ENCODE peak calls at places on chromosomes 5 and 9, in four cellular contexts. N is HL-60, I is K562, K is H1. S is an unnamed sample.

GRCh38 chr9:22160235-22160634 is 151.1 kb upstream of the CDKN2B start:
- DNase-seq in N (no peak), I (no peak), K (no peak), S (no peak)

GRCh38 chr5:73822989-73823339 is 197.0 kb downstream of the ARHGEF28 start:
- DNase-seq in N (no peak), I (no peak), K (no peak), S (no peak)

GRCh38 chr9:110048976-110049698 is 158.8 kb downstream of the C9orf152 start:
- DNase-seq in N (no peak), I (no peak), K (no peak), S (peak)

GRCh38 chr5:62731011-62731410 is 152.4 kb downstream of the LRRC70 start:
- DNase-seq in N (peak), I (no peak), K (no peak), S (no peak)

GRCh38 chr5:95281211-95281610 is 3.7 kb downstream of the MCTP1 start:
- DNase-seq in N (no peak), I (no peak), K (no peak), S (no peak)

GRCh38 chr5:134567651-134568338 is 42.3 kb downstream of the JADE2 start:
- DNase-seq in N (peak), I (no peak), K (no peak), S (no peak)

GRCh38 chr9:36940881-36941280 is 93.2 kb downstream of the PAX5 start:
- DNase-seq in N (no peak), I (no peak), K (no peak), S (no peak)

GRCh38 chr9:105188746-105189145 is 55.7 kb upstream of the SLC44A1 start:
- DNase-seq in N (peak), I (no peak), K (no peak), S (no peak)

GRCh38 chr9:110452227-110452801 is 114.7 kb upstream of the TXNDC8 start:
- DNase-seq in N (no peak), I (no peak), K (no peak), S (no peak)

GRCh38 chr9:35237303-35237702 is 75.5 kb downstream of the UNC13B start:
- DNase-seq in N (no peak), I (no peak), K (no peak), S (no peak)

GRCh38 chr9:93300585-93301081 is 116.7 kb downstream of the WNK2 start:
- DNase-seq in N (no peak), I (peak), K (no peak), S (peak)

DNA sequence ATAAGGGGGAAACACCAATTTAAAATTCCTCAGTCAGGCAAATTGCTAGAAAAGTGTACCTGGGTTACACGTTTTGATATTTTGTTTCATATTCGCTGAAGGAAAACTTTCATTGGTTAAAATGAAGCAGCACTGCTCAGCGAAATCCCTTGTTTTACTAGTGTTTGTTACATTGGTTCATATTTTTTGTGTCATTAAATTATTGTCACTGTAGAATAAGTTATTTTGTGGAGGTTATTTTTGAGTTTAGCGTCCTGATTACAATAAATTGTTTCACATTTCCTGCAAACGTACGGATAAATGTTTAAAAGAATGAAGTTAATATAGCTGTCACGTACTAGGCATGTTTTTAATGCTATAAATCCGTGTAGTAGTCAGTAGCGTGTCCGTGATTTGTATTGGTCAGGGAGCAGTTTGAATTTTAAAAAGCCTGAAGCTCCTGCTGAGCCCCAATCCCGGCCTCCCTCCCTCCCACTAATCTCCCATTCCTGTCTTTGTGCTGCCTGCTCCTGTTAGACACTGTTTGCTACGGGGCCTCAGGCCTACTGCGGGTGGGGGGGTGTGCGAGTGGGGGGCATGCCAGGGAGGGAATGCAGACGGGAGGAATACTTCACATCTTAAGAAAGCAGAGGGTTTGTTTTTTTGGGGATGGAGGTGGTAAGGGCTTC is 2.0 kb downstream of the NIPBL start:
- DNase-seq in N (no peak), I (peak), K (no peak), S (peak)
- TF ChIP-seq GABPA in N (no peak), I (peak), K (no peak), S (no peak)

DNA sequence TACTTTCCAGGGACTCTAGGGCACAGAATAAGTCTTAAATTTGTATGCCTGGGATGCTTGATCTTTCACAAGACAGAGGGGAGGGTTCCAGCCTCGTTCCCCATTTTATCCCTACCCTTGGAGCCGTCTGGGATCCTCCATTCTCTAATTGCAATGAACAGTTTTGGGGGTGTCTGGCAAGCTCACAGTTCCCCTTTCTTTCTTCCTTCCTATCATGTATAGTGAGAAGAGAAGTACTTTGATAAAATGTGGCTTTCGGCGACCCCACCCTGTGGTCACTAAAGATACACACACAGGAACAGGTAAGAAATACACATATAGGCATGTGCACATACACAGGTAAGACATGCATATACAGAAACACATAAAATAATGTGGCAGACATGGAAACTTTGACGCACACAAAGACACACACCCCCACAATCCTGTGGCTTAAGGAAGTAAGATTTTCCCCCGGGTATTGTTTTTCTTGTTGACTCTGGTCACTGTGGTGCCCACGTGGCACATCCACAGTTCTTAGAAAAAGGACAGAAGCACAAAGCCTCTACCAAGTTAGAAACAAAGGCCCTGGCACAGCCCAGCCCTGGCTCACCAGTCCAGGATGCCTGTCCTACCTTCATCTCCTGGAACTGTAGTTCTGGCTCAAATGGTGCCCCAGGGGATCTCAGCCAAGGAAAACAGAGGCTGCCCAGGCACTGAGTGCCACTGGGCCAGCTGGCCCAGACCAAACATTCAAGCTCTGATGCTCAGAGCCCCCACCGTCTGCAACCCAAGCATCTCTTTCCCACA is 6.3 kb upstream of the SMU1 start:
- DNase-seq in N (peak), I (no peak), K (no peak), S (no peak)
- TF ChIP-seq GABPA in N (no peak), I (no peak), K (no peak), S (no peak)

DNA sequence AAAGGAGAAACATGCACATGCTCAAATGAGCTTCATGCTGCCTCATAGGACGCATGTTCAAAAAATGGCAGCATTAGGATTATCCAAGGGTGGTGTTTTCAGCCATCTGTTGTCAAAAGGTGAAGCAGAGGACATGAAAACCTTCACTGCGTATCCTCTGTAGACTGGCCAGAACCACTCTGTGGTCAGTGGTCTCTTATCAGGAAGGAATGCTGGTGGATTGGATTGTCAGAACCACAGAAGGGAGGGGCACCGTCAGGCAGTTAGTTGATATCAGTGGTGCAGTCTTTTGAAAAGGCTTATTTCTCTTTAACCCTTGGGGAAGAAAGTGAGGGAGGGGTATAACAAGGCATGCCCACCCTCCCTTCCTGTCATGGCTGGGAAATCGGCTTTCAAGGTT is 100.1 kb downstream of the FBXL7 start:
- DNase-seq in N (no peak), I (no peak), K (no peak), S (no peak)
- TF ChIP-seq GABPA in N (no peak), I (no peak), K (no peak), S (no peak)

GRCh38 chr5:34480810-34481528 is 175.2 kb upstream of the RAI14 start:
- DNase-seq in N (no peak), I (no peak), K (no peak), S (no peak)

GRCh38 chr5:34486160-34486765 is 169.9 kb upstream of the RAI14 start:
- DNase-seq in N (peak), I (peak), K (no peak), S (peak)

GRCh38 chr5:34484591-34485228 is 171.4 kb upstream of the RAI14 start:
- DNase-seq in N (no peak), I (no peak), K (no peak), S (no peak)

GRCh38 chr5:34484190-34484589 is 171.9 kb upstream of the RAI14 start:
- DNase-seq in N (no peak), I (no peak), K (no peak), S (no peak)

GRCh38 chr5:34483442-34484033 is 172.6 kb upstream of the RAI14 start:
- DNase-seq in N (no peak), I (no peak), K (no peak), S (no peak)
- TF ChIP-seq GABPA in N (no peak), I (no peak), K (no peak), S (no peak)

DNA sequence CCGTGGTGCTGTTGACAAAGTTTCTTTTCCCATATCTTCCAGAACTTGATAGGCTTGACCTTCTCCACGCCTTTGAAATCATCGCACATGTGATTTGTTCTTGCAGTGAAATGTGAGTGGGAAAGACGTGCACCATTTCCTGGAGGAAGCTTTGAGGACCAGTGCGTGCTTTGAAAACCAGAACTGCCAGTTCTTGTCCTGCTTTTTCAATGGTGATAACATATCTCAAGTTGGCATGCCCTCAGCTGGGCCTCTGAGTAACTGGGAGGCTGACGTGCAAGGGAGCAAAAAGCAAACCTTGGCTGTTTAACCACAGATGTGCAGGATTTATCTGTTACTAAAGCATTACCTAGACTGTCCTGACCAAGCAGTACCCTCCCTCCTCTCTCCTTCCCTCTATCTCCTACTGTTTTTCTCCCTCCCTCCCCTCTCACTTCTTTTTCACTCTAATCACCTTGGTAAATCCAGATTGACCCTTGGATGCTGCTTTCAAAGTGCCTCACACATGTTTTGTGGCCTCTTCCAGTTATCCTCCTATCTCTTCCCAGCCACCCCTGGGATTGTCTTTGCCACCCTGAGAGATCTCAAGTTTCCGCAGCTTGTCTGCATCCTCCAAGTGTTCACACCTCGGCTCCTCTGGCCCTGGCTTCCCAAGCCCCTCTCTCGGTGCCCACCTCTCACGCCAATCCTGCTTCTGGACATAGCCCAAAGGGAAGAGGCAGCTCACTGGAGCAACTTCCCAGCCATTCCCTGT is 198.2 kb downstream of the ERCC6L2 start:
- DNase-seq in N (peak), I (no peak), K (no peak), S (no peak)
- TF ChIP-seq GABPA in N (no peak), I (no peak), K (no peak), S (no peak)

GRCh38 chr5:151094054-151094858 is 13.4 kb upstream of the TNIP1 start:
- DNase-seq in N (no peak), I (no peak), K (no peak), S (no peak)
- TF ChIP-seq GABPA in N (no peak), I (no peak), K (no peak), S (no peak)

DNA sequence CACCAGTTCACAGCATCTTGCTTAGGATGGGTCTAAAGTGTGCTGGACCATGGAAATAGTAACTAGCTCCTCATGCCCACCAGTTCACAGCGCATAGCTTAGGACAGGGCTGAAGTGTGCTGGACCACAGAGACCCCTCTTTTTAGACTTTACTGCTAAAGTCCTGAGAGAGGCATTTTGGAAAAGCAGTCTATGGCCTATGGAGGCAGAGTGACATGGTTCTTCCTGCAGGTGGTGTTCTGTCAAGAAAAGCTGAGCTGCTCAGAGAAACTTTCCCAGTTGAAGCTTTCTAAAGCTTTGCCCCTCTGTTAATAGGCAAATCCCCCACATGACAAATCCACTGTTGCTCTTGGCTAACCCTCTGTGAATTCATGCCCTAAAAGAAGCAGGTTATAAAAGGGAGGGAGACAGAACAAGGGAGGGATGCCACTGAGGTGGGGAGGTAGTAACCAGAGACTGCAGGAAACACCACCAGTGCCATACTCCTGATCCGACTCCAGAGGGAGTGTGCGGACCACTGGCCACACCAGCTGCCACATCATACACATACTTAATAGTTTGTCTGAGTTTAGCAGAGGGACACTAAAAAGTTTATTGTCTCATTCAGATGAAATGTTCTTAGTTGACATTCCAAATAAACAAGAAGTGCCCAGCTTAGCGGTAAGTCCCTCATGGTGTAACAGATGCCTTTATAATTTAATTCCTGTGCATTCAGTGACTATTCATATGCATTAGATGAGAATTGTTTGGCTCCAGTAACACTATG is 236.1 kb upstream of the NFIL3 start:
- DNase-seq in N (peak), I (peak), K (no peak), S (peak)
- TF ChIP-seq GABPA in N (no peak), I (no peak), K (no peak), S (no peak)

GRCh38 chr9:15421532-15421931 is 1.1 kb upstream of the SNAPC3 start:
- DNase-seq in N (no peak), I (no peak), K (no peak), S (no peak)

GRCh38 chr9:15422355-15423327 is at the start of gene SNAPC3:
- DNase-seq in N (peak), I (peak), K (peak), S (peak)

GRCh38 chr9:15426019-15426418 is 3.3 kb downstream of the SNAPC3 start:
- DNase-seq in N (no peak), I (no peak), K (no peak), S (no peak)

GRCh38 chr9:15420796-15421195 is 1.9 kb upstream of the SNAPC3 start:
- DNase-seq in N (no peak), I (no peak), K (no peak), S (no peak)

DNA sequence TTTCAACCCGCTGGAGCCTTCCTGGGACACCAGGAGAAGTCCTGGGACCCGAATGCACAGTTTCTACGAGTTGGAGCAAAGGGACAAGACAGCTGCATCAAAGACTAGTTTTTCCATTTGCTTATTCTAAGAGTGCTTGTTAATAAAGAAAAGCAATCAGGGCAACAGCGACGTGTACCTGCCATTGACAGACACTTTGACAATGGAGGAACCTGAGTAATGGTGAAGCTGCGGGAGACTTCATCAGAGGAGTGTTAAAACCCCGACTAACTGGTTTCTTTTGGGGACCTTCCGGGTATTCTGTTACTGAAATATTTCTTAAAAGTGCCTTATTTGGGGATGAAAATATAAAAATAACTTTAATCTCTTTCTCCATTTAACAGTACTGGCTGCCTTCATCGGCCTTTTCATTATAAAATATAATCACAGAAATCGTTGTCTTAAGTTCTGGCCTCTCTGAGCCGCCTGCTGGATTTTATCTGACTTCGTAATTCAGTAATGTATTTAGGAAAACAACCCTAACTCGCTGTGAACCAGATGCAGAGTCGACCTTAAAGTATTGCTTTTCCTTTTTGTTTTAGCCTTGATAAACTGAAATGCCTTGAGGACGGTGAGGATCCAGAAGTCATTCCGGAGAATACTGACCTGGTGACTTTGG is 781 bp downstream of the SNAPC3 start:
- DNase-seq in N (no peak), I (no peak), K (no peak), S (peak)
- TF ChIP-seq GABPA in N (no peak), I (no peak), K (no peak), S (no peak)